ENCODE peak calls at places on chromosomes 7 and 10, in six cellular contexts. S, Y, H, O, P and M are unnamed samples.

GRCh38 chr7:469591-469961 is 50.1 kb downstream of the PDGFA start:
- DNase-seq in S (no peak), Y (no peak), H (no peak), O (no peak), P (no peak), M (no peak)

GRCh38 chr7:64558323-64558705 is 4.6 kb downstream of the ZNF680 start:
- DNase-seq in S (no peak), Y (no peak), H (no peak), O (no peak), P (no peak), M (no peak)

GRCh38 chr10:17326377-17326776 is 98.3 kb downstream of the VIM start:
- DNase-seq in S (no peak), Y (no peak), H (no peak), O (no peak), P (no peak), M (no peak)

GRCh38 chr7:27112960-27113949 is 10.8 kb upstream of the HOXA2 start:
- DNase-seq in S (no peak), Y (no peak), H (no peak), O (no peak), P (no peak), M (no peak)

GRCh38 chr7:6392712-6393666 is 54.8 kb downstream of the DAGLB start:
- DNase-seq in S (peak; percentile 64), Y (no peak), H (no peak), O (no peak), P (no peak), M (no peak)

GRCh38 chr10:85280014-85280413 is 951.6 kb downstream of the CCSER2 start:
- DNase-seq in S (no peak), Y (no peak), H (no peak), O (no peak), P (peak; percentile 69), M (peak; percentile 12)

GRCh38 chr10:120715214-120715613 is 135.9 kb upstream of the WDR11 start:
- DNase-seq in S (no peak), Y (no peak), H (no peak), O (no peak), P (no peak), M (no peak)

GRCh38 chr10:103480521-103480920 is 1.5 kb upstream of the CALHM3 start:
- DNase-seq in S (peak; percentile 64), Y (no peak), H (no peak), O (no peak), P (no peak), M (no peak)

GRCh38 chr10:76523215-76523614 is 1091.8 kb downstream of the LRMDA start:
- DNase-seq in S (no peak), Y (no peak), H (no peak), O (no peak), P (no peak), M (no peak)

GRCh38 chr10:75407296-75407715 is 5.7 kb upstream of the ZNF503 start:
- DNase-seq in S (no peak), Y (no peak), H (no peak), O (no peak), P (no peak), M (no peak)

GRCh38 chr10:15813415-15813814 is 46.9 kb downstream of the MINDY3 start:
- DNase-seq in S (no peak), Y (no peak), H (no peak), O (no peak), P (no peak), M (no peak)

GRCh38 chr7:155644971-155645509 is 579 bp downstream of the RBM33 start:
- DNase-seq in S (peak; percentile 66), Y (peak; percentile 8), H (peak; percentile 28), O (peak; percentile 12), P (peak; percentile 22), M (no peak)

GRCh38 chr10:6170638-6171037 is 32.1 kb upstream of the PFKFB3 start:
- DNase-seq in S (no peak), Y (no peak), H (no peak), O (no peak), P (no peak), M (no peak)